ENCODE peak calls at places on chromosomes 4 and X, in eight cellular contexts. X, Q, K, E, R, A, W and J are unnamed samples.
A peak's percentile ranks its signal among the peaks of the same experiment; 100 is the strongest.

GRCh38 chr4:152342293-152342692 is 193.6 kb downstream of the FBXW7 start:
- DNase-seq in X (no peak), Q (no peak), K (no peak), E (no peak), R (no peak), A (peak; percentile 39), W (no peak), J (no peak)

GRCh38 chr4:159398236-159398638 is 295.4 kb downstream of the RAPGEF2 start:
- DNase-seq in X (no peak), Q (no peak), K (no peak), E (no peak), R (no peak), A (no peak), W (no peak), J (no peak)

GRCh38 chrX:40095588-40096394 is 2.0 kb downstream of the BCOR start:
- DNase-seq in X (no peak), Q (no peak), K (no peak), E (peak; percentile 76), R (peak; percentile 65), A (peak; percentile 18), W (no peak), J (no peak)

GRCh38 chr4:119300072-119300387 is 21.9 kb downstream of the FABP2 start:
- DNase-seq in X (peak; percentile 43), Q (no peak), K (peak; percentile 42), E (peak; percentile 67), R (no peak), A (no peak), W (peak; percentile 21), J (peak; percentile 78)

GRCh38 chrX:123830309-123830708 is 29.5 kb upstream of the XIAP start:
- DNase-seq in X (no peak), Q (peak; percentile 88), K (peak; percentile 1), E (peak; percentile 71), R (peak; percentile 74), A (peak; percentile 86), W (no peak), J (no peak)

GRCh38 chr4:26879805-26880204 is 19.2 kb downstream of the STIM2 start:
- DNase-seq in X (no peak), Q (no peak), K (no peak), E (no peak), R (no peak), A (no peak), W (no peak), J (no peak)

GRCh38 chr4:182806259-182807252 is 110.6 kb downstream of the DCTD start:
- DNase-seq in X (peak; percentile 75), Q (peak; percentile 43), K (peak; percentile 53), E (peak; percentile 89), R (peak; percentile 37), A (peak; percentile 51), W (peak; percentile 31), J (peak; percentile 55)

GRCh38 chr4:83115656-83116285 is 1.2 kb upstream of the PLAC8 start:
- DNase-seq in X (no peak), Q (no peak), K (no peak), E (no peak), R (no peak), A (no peak), W (no peak), J (no peak)

GRCh38 chr4:118732591-118733330 is 47.6 kb downstream of the METTL14 start:
- DNase-seq in X (no peak), Q (no peak), K (no peak), E (no peak), R (no peak), A (peak; percentile 59), W (no peak), J (no peak)

GRCh38 chr4:97235516-97235915 is 907.8 kb downstream of the STPG2 start:
- DNase-seq in X (no peak), Q (no peak), K (no peak), E (no peak), R (no peak), A (no peak), W (no peak), J (no peak)

GRCh38 chrX:107978707-107979307 is 3.4 kb downstream of the TEX13B start:
- DNase-seq in X (no peak), Q (peak; percentile 48), K (no peak), E (no peak), R (peak; percentile 5), A (peak; percentile 12), W (no peak), J (no peak)

GRCh38 chr4:10917475-10918103 is 233.0 kb upstream of the CLNK start:
- DNase-seq in X (no peak), Q (no peak), K (peak; percentile 63), E (no peak), R (no peak), A (no peak), W (no peak), J (no peak)

GRCh38 chr4:80294206-80294605 is 27.7 kb downstream of the FGF5 start:
- DNase-seq in X (no peak), Q (no peak), K (no peak), E (no peak), R (no peak), A (no peak), W (no peak), J (no peak)

GRCh38 chrX:74232859-74233258 is 71.1 kb upstream of the ZCCHC13 start:
- DNase-seq in X (no peak), Q (peak; percentile 43), K (no peak), E (no peak), R (no peak), A (peak; percentile 24), W (no peak), J (no peak)

GRCh38 chrX:107290019-107290418 is 83.6 kb downstream of the DNAAF6 start:
- DNase-seq in X (no peak), Q (no peak), K (no peak), E (no peak), R (no peak), A (no peak), W (no peak), J (no peak)

GRCh38 chr4:25823632-25824031 is 39.2 kb downstream of the SEL1L3 start:
- DNase-seq in X (no peak), Q (no peak), K (no peak), E (no peak), R (no peak), A (no peak), W (no peak), J (no peak)

DNA sequence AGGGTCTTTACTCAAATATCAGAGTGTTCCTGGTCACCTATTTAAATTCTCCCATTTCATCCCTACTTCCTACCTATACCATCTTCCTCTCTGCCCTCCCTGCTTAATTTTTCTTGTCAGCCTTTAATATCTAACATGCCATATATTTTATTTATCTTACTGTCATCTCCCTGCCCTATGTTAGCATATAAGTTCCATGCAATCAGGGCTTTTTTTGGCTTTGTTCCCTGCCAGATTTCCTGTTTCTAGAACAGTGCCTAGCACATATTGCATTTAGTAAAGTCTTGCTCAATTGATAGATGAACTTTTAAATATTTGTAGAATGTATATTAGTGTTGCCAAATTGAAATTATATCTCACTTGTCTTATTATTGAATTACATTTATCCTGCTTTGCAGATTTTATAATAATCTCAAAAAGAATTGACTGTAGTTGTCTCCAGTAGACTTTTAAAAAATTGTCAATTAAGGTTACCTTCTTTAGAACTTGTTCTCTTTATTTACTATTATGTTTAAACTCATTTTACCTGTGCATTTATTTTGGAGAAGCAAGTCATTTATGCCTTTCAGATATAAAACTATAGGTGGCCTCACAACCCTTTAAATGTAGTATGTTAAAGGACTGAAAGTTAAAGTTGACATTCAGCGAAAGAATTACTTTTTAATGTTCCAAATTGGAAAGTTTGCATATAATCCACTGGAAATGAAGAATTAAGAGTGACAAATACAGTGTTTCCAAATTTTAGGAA is 108.2 kb upstream of the BMPR1B start:
- DNase-seq in X (no peak), Q (no peak), K (no peak), E (no peak), R (no peak), A (no peak), W (no peak), J (no peak)
- H3K27ac ChIP-seq in X (no peak overlapping the region), Q (peak overlapping the region; percentile 84), K (no peak overlapping the region), E (no peak overlapping the region), R (no peak overlapping the region), A (no peak overlapping the region), W (no peak overlapping the region), J (peak overlapping the region; percentile 2)

DNA sequence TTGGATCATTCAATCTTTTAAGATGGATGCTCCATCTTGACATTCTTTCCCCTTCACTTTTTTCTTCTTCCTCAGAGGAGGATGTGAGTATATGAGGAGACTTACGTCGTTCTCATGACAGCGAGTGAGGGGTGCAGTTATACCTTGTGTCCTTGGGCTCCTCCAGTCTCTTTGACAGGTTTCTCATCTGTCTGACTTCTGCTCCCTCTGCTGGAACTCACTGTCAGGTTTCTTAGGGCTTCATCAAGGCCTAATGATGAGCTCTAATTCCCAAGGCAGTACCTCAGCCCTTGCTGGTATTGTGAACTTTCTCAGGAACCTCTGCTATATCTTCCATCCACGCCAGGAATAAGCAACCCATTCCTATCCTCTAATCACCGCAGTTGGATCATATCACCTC is 237.8 kb upstream of the ADGRL3 start:
- DNase-seq in X (no peak), Q (no peak), K (no peak), E (no peak), R (no peak), A (no peak), W (no peak), J (no peak)
- TF ChIP-seq CTCF in X (no peak), Q (no peak), K (no peak), E (no peak), R (no peak), A (no peak), W (no peak), J (no peak)

DNA sequence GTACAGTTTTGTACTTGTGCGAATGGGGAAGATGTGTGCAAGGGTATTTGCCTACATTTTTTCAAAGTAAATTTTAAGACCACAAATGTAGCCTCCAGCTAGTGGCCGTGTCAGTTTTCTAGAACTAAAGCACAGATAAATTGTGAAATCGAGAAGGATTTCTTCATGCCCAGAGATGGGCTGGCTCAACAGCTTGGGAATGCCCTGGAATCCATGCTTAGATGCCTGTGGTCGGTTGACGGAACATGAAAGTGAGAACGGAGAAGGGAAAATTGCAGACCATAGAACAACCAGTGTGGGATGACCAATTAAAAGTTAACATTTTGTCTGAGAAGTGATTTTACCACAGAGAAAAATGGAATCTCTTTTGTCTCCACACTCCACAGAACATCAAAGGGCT is 73.2 kb upstream of the VCX2 start:
- DNase-seq in X (no peak), Q (no peak), K (no peak), E (no peak), R (no peak), A (peak; percentile 17), W (no peak), J (no peak)
- H3K4me1 ChIP-seq in X (no peaks in the 10 kb centered on the region), Q (no peaks in the 10 kb centered on the region), K (no peaks in the 10 kb centered on the region), E (no peaks in the 10 kb centered on the region), R (no peaks in the 10 kb centered on the region), A (no peaks in the 10 kb centered on the region), W (no peaks in the 10 kb centered on the region), J (no peaks in the 10 kb centered on the region)

GRCh38 chr4:75737398-75737797 is 13.0 kb downstream of the USO1 start:
- DNase-seq in X (no peak), Q (no peak), K (no peak), E (no peak), R (no peak), A (no peak), W (no peak), J (no peak)

GRCh38 chr4:75741027-75741426 is 16.6 kb downstream of the USO1 start:
- DNase-seq in X (no peak), Q (no peak), K (no peak), E (no peak), R (no peak), A (no peak), W (no peak), J (no peak)

GRCh38 chr4:75733369-75733768 is 9.0 kb downstream of the USO1 start:
- DNase-seq in X (no peak), Q (no peak), K (no peak), E (no peak), R (no peak), A (no peak), W (no peak), J (no peak)

GRCh38 chr4:75735525-75735924 is 11.1 kb downstream of the USO1 start:
- DNase-seq in X (no peak), Q (no peak), K (no peak), E (no peak), R (no peak), A (no peak), W (no peak), J (no peak)

GRCh38 chr4:75736862-75737261 is 12.5 kb downstream of the USO1 start:
- DNase-seq in X (no peak), Q (no peak), K (no peak), E (no peak), R (no peak), A (no peak), W (no peak), J (no peak)
- H3K27ac ChIP-seq in X (peak overlapping the region; percentile 62), Q (no peak overlapping the region), K (no peak overlapping the region), E (no peak overlapping the region), R (no peak overlapping the region), A (no peak overlapping the region), W (no peak overlapping the region), J (no peak overlapping the region)